ENCODE peak calls at places on chromosomes 6 and 20, in ten cellular contexts. One of them, this sample, is unnamed.

GRCh38 chr20:22333885-22334545 is 250.4 kb downstream of the FOXA2 start:
- DNase-seq in cardiac fibroblast: peak
- DNase-seq in RCC 7860: peak
- DNase-seq in T1000: no peak
- DNase-seq in stimulated activated CD4-positive, alpha-beta T cell treated with anti-CD3 and anti-CD28 coated beads, TNF-alpha, amount 100 ng/mL, for 24 hours: peak
- DNase-seq in lower leg skin: no peak
- DNase-seq in naive thymus-derived CD4-positive, alpha-beta T cell: peak
- DNase-seq in iPS DF 6.9: peak
- DNase-seq in immature natural killer cell: no peak
- DNase-seq in stimulated activated CD8-positive, alpha-beta memory T cell treated with anti-CD3 and anti-CD28 coated beads, Interleukin-2, amount 100 ng/mL, for 48 hours: peak
- DNase-seq in this sample: peak

GRCh38 chr20:63101781-63102719 is 95.3 kb upstream of the BHLHE23 start:
- DNase-seq in cardiac fibroblast: peak
- DNase-seq in RCC 7860: no peak
- DNase-seq in T1000: no peak
- DNase-seq in stimulated activated CD4-positive, alpha-beta T cell treated with anti-CD3 and anti-CD28 coated beads, TNF-alpha, amount 100 ng/mL, for 24 hours: peak
- DNase-seq in lower leg skin: peak
- DNase-seq in naive thymus-derived CD4-positive, alpha-beta T cell: peak
- DNase-seq in iPS DF 6.9: no peak
- DNase-seq in immature natural killer cell: peak
- DNase-seq in stimulated activated CD8-positive, alpha-beta memory T cell treated with anti-CD3 and anti-CD28 coated beads, Interleukin-2, amount 100 ng/mL, for 48 hours: peak
- DNase-seq in this sample: no peak

GRCh38 chr6:40395066-40395697 is 192.0 kb downstream of the LRFN2 start:
- DNase-seq in cardiac fibroblast: no peak
- DNase-seq in RCC 7860: no peak
- DNase-seq in T1000: no peak
- DNase-seq in stimulated activated CD4-positive, alpha-beta T cell treated with anti-CD3 and anti-CD28 coated beads, TNF-alpha, amount 100 ng/mL, for 24 hours: no peak
- DNase-seq in lower leg skin: peak
- DNase-seq in naive thymus-derived CD4-positive, alpha-beta T cell: no peak
- DNase-seq in iPS DF 6.9: no peak
- DNase-seq in immature natural killer cell: no peak
- DNase-seq in stimulated activated CD8-positive, alpha-beta memory T cell treated with anti-CD3 and anti-CD28 coated beads, Interleukin-2, amount 100 ng/mL, for 48 hours: no peak
- DNase-seq in this sample: no peak

GRCh38 chr6:82608365-82608764 is 244.7 kb downstream of the TPBG start:
- DNase-seq in cardiac fibroblast: no peak
- DNase-seq in RCC 7860: no peak
- DNase-seq in T1000: no peak
- DNase-seq in stimulated activated CD4-positive, alpha-beta T cell treated with anti-CD3 and anti-CD28 coated beads, TNF-alpha, amount 100 ng/mL, for 24 hours: no peak
- DNase-seq in lower leg skin: no peak
- DNase-seq in naive thymus-derived CD4-positive, alpha-beta T cell: no peak
- DNase-seq in iPS DF 6.9: no peak
- DNase-seq in immature natural killer cell: no peak
- DNase-seq in stimulated activated CD8-positive, alpha-beta memory T cell treated with anti-CD3 and anti-CD28 coated beads, Interleukin-2, amount 100 ng/mL, for 48 hours: no peak
- DNase-seq in this sample: no peak

GRCh38 chr20:25194333-25194972 is 1.1 kb upstream of the ENTPD6 start:
- DNase-seq in cardiac fibroblast: no peak
- DNase-seq in RCC 7860: no peak
- DNase-seq in T1000: no peak
- DNase-seq in stimulated activated CD4-positive, alpha-beta T cell treated with anti-CD3 and anti-CD28 coated beads, TNF-alpha, amount 100 ng/mL, for 24 hours: no peak
- DNase-seq in lower leg skin: peak
- DNase-seq in naive thymus-derived CD4-positive, alpha-beta T cell: no peak
- DNase-seq in iPS DF 6.9: no peak
- DNase-seq in immature natural killer cell: no peak
- DNase-seq in stimulated activated CD8-positive, alpha-beta memory T cell treated with anti-CD3 and anti-CD28 coated beads, Interleukin-2, amount 100 ng/mL, for 48 hours: no peak
- DNase-seq in this sample: no peak

GRCh38 chr20:38216201-38216600 is 44.3 kb downstream of the KIAA1755 start:
- DNase-seq in cardiac fibroblast: no peak
- DNase-seq in RCC 7860: no peak
- DNase-seq in T1000: no peak
- DNase-seq in stimulated activated CD4-positive, alpha-beta T cell treated with anti-CD3 and anti-CD28 coated beads, TNF-alpha, amount 100 ng/mL, for 24 hours: no peak
- DNase-seq in lower leg skin: no peak
- DNase-seq in naive thymus-derived CD4-positive, alpha-beta T cell: no peak
- DNase-seq in iPS DF 6.9: no peak
- DNase-seq in immature natural killer cell: no peak
- DNase-seq in stimulated activated CD8-positive, alpha-beta memory T cell treated with anti-CD3 and anti-CD28 coated beads, Interleukin-2, amount 100 ng/mL, for 48 hours: no peak
- DNase-seq in this sample: no peak

GRCh38 chr6:11200356-11200755 is 32.1 kb downstream of the NEDD9 start:
- DNase-seq in cardiac fibroblast: peak
- DNase-seq in RCC 7860: no peak
- DNase-seq in T1000: no peak
- DNase-seq in stimulated activated CD4-positive, alpha-beta T cell treated with anti-CD3 and anti-CD28 coated beads, TNF-alpha, amount 100 ng/mL, for 24 hours: no peak
- DNase-seq in lower leg skin: no peak
- DNase-seq in naive thymus-derived CD4-positive, alpha-beta T cell: no peak
- DNase-seq in iPS DF 6.9: no peak
- DNase-seq in immature natural killer cell: no peak
- DNase-seq in stimulated activated CD8-positive, alpha-beta memory T cell treated with anti-CD3 and anti-CD28 coated beads, Interleukin-2, amount 100 ng/mL, for 48 hours: no peak
- DNase-seq in this sample: no peak

GRCh38 chr6:44388876-44389275 is 1.4 kb downstream of the CDC5L start:
- DNase-seq in cardiac fibroblast: no peak
- DNase-seq in RCC 7860: no peak
- DNase-seq in T1000: no peak
- DNase-seq in stimulated activated CD4-positive, alpha-beta T cell treated with anti-CD3 and anti-CD28 coated beads, TNF-alpha, amount 100 ng/mL, for 24 hours: no peak
- DNase-seq in lower leg skin: no peak
- DNase-seq in naive thymus-derived CD4-positive, alpha-beta T cell: no peak
- DNase-seq in iPS DF 6.9: no peak
- DNase-seq in immature natural killer cell: no peak
- DNase-seq in stimulated activated CD8-positive, alpha-beta memory T cell treated with anti-CD3 and anti-CD28 coated beads, Interleukin-2, amount 100 ng/mL, for 48 hours: no peak
- DNase-seq in this sample: no peak

GRCh38 chr6:123529843-123530242 is 106.9 kb downstream of the TRDN start:
- DNase-seq in cardiac fibroblast: peak
- DNase-seq in RCC 7860: peak
- DNase-seq in T1000: no peak
- DNase-seq in stimulated activated CD4-positive, alpha-beta T cell treated with anti-CD3 and anti-CD28 coated beads, TNF-alpha, amount 100 ng/mL, for 24 hours: no peak
- DNase-seq in lower leg skin: no peak
- DNase-seq in naive thymus-derived CD4-positive, alpha-beta T cell: no peak
- DNase-seq in iPS DF 6.9: no peak
- DNase-seq in immature natural killer cell: no peak
- DNase-seq in stimulated activated CD8-positive, alpha-beta memory T cell treated with anti-CD3 and anti-CD28 coated beads, Interleukin-2, amount 100 ng/mL, for 48 hours: no peak
- DNase-seq in this sample: no peak

GRCh38 chr6:134247854-134248580 is 69.9 kb downstream of the SGK1 start:
- DNase-seq in cardiac fibroblast: no peak
- DNase-seq in RCC 7860: no peak
- DNase-seq in T1000: no peak
- DNase-seq in stimulated activated CD4-positive, alpha-beta T cell treated with anti-CD3 and anti-CD28 coated beads, TNF-alpha, amount 100 ng/mL, for 24 hours: no peak
- DNase-seq in lower leg skin: no peak
- DNase-seq in naive thymus-derived CD4-positive, alpha-beta T cell: no peak
- DNase-seq in iPS DF 6.9: no peak
- DNase-seq in immature natural killer cell: no peak
- DNase-seq in stimulated activated CD8-positive, alpha-beta memory T cell treated with anti-CD3 and anti-CD28 coated beads, Interleukin-2, amount 100 ng/mL, for 48 hours: no peak
- DNase-seq in this sample: no peak

GRCh38 chr6:89386917-89387491 is 25.1 kb downstream of the RRAGD start:
- DNase-seq in cardiac fibroblast: no peak
- DNase-seq in RCC 7860: no peak
- DNase-seq in T1000: no peak
- DNase-seq in stimulated activated CD4-positive, alpha-beta T cell treated with anti-CD3 and anti-CD28 coated beads, TNF-alpha, amount 100 ng/mL, for 24 hours: no peak
- DNase-seq in lower leg skin: no peak
- DNase-seq in naive thymus-derived CD4-positive, alpha-beta T cell: no peak
- DNase-seq in iPS DF 6.9: no peak
- DNase-seq in immature natural killer cell: no peak
- DNase-seq in stimulated activated CD8-positive, alpha-beta memory T cell treated with anti-CD3 and anti-CD28 coated beads, Interleukin-2, amount 100 ng/mL, for 48 hours: no peak
- DNase-seq in this sample: no peak

GRCh38 chr6:21277601-21278043 is 315.9 kb upstream of the SOX4 start:
- DNase-seq in cardiac fibroblast: no peak
- DNase-seq in RCC 7860: no peak
- DNase-seq in T1000: no peak
- DNase-seq in stimulated activated CD4-positive, alpha-beta T cell treated with anti-CD3 and anti-CD28 coated beads, TNF-alpha, amount 100 ng/mL, for 24 hours: no peak
- DNase-seq in lower leg skin: no peak
- DNase-seq in naive thymus-derived CD4-positive, alpha-beta T cell: no peak
- DNase-seq in iPS DF 6.9: no peak
- DNase-seq in immature natural killer cell: no peak
- DNase-seq in stimulated activated CD8-positive, alpha-beta memory T cell treated with anti-CD3 and anti-CD28 coated beads, Interleukin-2, amount 100 ng/mL, for 48 hours: no peak
- DNase-seq in this sample: no peak

GRCh38 chr20:58888521-58889333 is 36.2 kb downstream of the GNAS start:
- DNase-seq in cardiac fibroblast: peak
- DNase-seq in RCC 7860: no peak
- DNase-seq in T1000: no peak
- DNase-seq in stimulated activated CD4-positive, alpha-beta T cell treated with anti-CD3 and anti-CD28 coated beads, TNF-alpha, amount 100 ng/mL, for 24 hours: peak
- DNase-seq in lower leg skin: peak
- DNase-seq in naive thymus-derived CD4-positive, alpha-beta T cell: peak
- DNase-seq in iPS DF 6.9: no peak
- DNase-seq in immature natural killer cell: peak
- DNase-seq in stimulated activated CD8-positive, alpha-beta memory T cell treated with anti-CD3 and anti-CD28 coated beads, Interleukin-2, amount 100 ng/mL, for 48 hours: peak
- DNase-seq in this sample: peak

GRCh38 chr6:116557863-116558262 is 4.3 kb downstream of the CALHM4 start:
- DNase-seq in cardiac fibroblast: peak
- DNase-seq in RCC 7860: peak
- DNase-seq in T1000: peak
- DNase-seq in stimulated activated CD4-positive, alpha-beta T cell treated with anti-CD3 and anti-CD28 coated beads, TNF-alpha, amount 100 ng/mL, for 24 hours: no peak
- DNase-seq in lower leg skin: no peak
- DNase-seq in naive thymus-derived CD4-positive, alpha-beta T cell: no peak
- DNase-seq in iPS DF 6.9: no peak
- DNase-seq in immature natural killer cell: no peak
- DNase-seq in stimulated activated CD8-positive, alpha-beta memory T cell treated with anti-CD3 and anti-CD28 coated beads, Interleukin-2, amount 100 ng/mL, for 48 hours: no peak
- DNase-seq in this sample: peak

GRCh38 chr6:14818422-14818884 is 427.4 kb upstream of the JARID2 start:
- DNase-seq in cardiac fibroblast: no peak
- DNase-seq in RCC 7860: no peak
- DNase-seq in T1000: no peak
- DNase-seq in stimulated activated CD4-positive, alpha-beta T cell treated with anti-CD3 and anti-CD28 coated beads, TNF-alpha, amount 100 ng/mL, for 24 hours: no peak
- DNase-seq in lower leg skin: peak
- DNase-seq in naive thymus-derived CD4-positive, alpha-beta T cell: no peak
- DNase-seq in iPS DF 6.9: no peak
- DNase-seq in immature natural killer cell: no peak
- DNase-seq in stimulated activated CD8-positive, alpha-beta memory T cell treated with anti-CD3 and anti-CD28 coated beads, Interleukin-2, amount 100 ng/mL, for 48 hours: no peak
- DNase-seq in this sample: no peak

GRCh38 chr6:97186416-97186999 is 96.5 kb downstream of the MMS22L start:
- DNase-seq in cardiac fibroblast: peak
- DNase-seq in RCC 7860: peak
- DNase-seq in T1000: no peak
- DNase-seq in stimulated activated CD4-positive, alpha-beta T cell treated with anti-CD3 and anti-CD28 coated beads, TNF-alpha, amount 100 ng/mL, for 24 hours: peak
- DNase-seq in lower leg skin: no peak
- DNase-seq in naive thymus-derived CD4-positive, alpha-beta T cell: peak
- DNase-seq in iPS DF 6.9: peak
- DNase-seq in immature natural killer cell: peak
- DNase-seq in stimulated activated CD8-positive, alpha-beta memory T cell treated with anti-CD3 and anti-CD28 coated beads, Interleukin-2, amount 100 ng/mL, for 48 hours: peak
- DNase-seq in this sample: peak

GRCh38 chr6:163635315-163635714 is 220.8 kb downstream of the QKI start:
- DNase-seq in cardiac fibroblast: no peak
- DNase-seq in RCC 7860: no peak
- DNase-seq in T1000: no peak
- DNase-seq in stimulated activated CD4-positive, alpha-beta T cell treated with anti-CD3 and anti-CD28 coated beads, TNF-alpha, amount 100 ng/mL, for 24 hours: no peak
- DNase-seq in lower leg skin: no peak
- DNase-seq in naive thymus-derived CD4-positive, alpha-beta T cell: no peak
- DNase-seq in iPS DF 6.9: no peak
- DNase-seq in immature natural killer cell: no peak
- DNase-seq in stimulated activated CD8-positive, alpha-beta memory T cell treated with anti-CD3 and anti-CD28 coated beads, Interleukin-2, amount 100 ng/mL, for 48 hours: no peak
- DNase-seq in this sample: no peak

GRCh38 chr20:58553841-58554240 is 38.6 kb upstream of the APCDD1L start:
- DNase-seq in cardiac fibroblast: no peak
- DNase-seq in RCC 7860: no peak
- DNase-seq in T1000: no peak
- DNase-seq in stimulated activated CD4-positive, alpha-beta T cell treated with anti-CD3 and anti-CD28 coated beads, TNF-alpha, amount 100 ng/mL, for 24 hours: no peak
- DNase-seq in lower leg skin: peak
- DNase-seq in naive thymus-derived CD4-positive, alpha-beta T cell: no peak
- DNase-seq in iPS DF 6.9: no peak
- DNase-seq in immature natural killer cell: no peak
- DNase-seq in stimulated activated CD8-positive, alpha-beta memory T cell treated with anti-CD3 and anti-CD28 coated beads, Interleukin-2, amount 100 ng/mL, for 48 hours: no peak
- DNase-seq in this sample: no peak

GRCh38 chr20:49916146-49917002 is 1.0 kb upstream of the SPATA2 start:
- DNase-seq in cardiac fibroblast: peak
- DNase-seq in RCC 7860: peak
- DNase-seq in T1000: no peak
- DNase-seq in stimulated activated CD4-positive, alpha-beta T cell treated with anti-CD3 and anti-CD28 coated beads, TNF-alpha, amount 100 ng/mL, for 24 hours: no peak
- DNase-seq in lower leg skin: no peak
- DNase-seq in naive thymus-derived CD4-positive, alpha-beta T cell: no peak
- DNase-seq in iPS DF 6.9: no peak
- DNase-seq in immature natural killer cell: no peak
- DNase-seq in stimulated activated CD8-positive, alpha-beta memory T cell treated with anti-CD3 and anti-CD28 coated beads, Interleukin-2, amount 100 ng/mL, for 48 hours: no peak
- DNase-seq in this sample: peak

GRCh38 chr6:18307006-18307405 is 42.7 kb upstream of the DEK start:
- DNase-seq in cardiac fibroblast: peak
- DNase-seq in RCC 7860: peak
- DNase-seq in T1000: no peak
- DNase-seq in stimulated activated CD4-positive, alpha-beta T cell treated with anti-CD3 and anti-CD28 coated beads, TNF-alpha, amount 100 ng/mL, for 24 hours: no peak
- DNase-seq in lower leg skin: no peak
- DNase-seq in naive thymus-derived CD4-positive, alpha-beta T cell: no peak
- DNase-seq in iPS DF 6.9: no peak
- DNase-seq in immature natural killer cell: no peak
- DNase-seq in stimulated activated CD8-positive, alpha-beta memory T cell treated with anti-CD3 and anti-CD28 coated beads, Interleukin-2, amount 100 ng/mL, for 48 hours: no peak
- DNase-seq in this sample: peak

GRCh38 chr6:159151266-159151855 is 17.8 kb upstream of the FNDC1 start:
- DNase-seq in cardiac fibroblast: peak
- DNase-seq in RCC 7860: no peak
- DNase-seq in T1000: no peak
- DNase-seq in stimulated activated CD4-positive, alpha-beta T cell treated with anti-CD3 and anti-CD28 coated beads, TNF-alpha, amount 100 ng/mL, for 24 hours: peak
- DNase-seq in lower leg skin: no peak
- DNase-seq in naive thymus-derived CD4-positive, alpha-beta T cell: no peak
- DNase-seq in iPS DF 6.9: no peak
- DNase-seq in immature natural killer cell: peak
- DNase-seq in stimulated activated CD8-positive, alpha-beta memory T cell treated with anti-CD3 and anti-CD28 coated beads, Interleukin-2, amount 100 ng/mL, for 48 hours: peak
- DNase-seq in this sample: peak

GRCh38 chr6:17865243-17865642 is 122.2 kb downstream of the KIF13A start:
- DNase-seq in cardiac fibroblast: no peak
- DNase-seq in RCC 7860: peak
- DNase-seq in T1000: no peak
- DNase-seq in stimulated activated CD4-positive, alpha-beta T cell treated with anti-CD3 and anti-CD28 coated beads, TNF-alpha, amount 100 ng/mL, for 24 hours: no peak
- DNase-seq in lower leg skin: peak
- DNase-seq in naive thymus-derived CD4-positive, alpha-beta T cell: no peak
- DNase-seq in iPS DF 6.9: no peak
- DNase-seq in immature natural killer cell: no peak
- DNase-seq in stimulated activated CD8-positive, alpha-beta memory T cell treated with anti-CD3 and anti-CD28 coated beads, Interleukin-2, amount 100 ng/mL, for 48 hours: no peak
- DNase-seq in this sample: peak

GRCh38 chr20:62156592-62157386 is 13.2 kb downstream of the SS18L1 start:
- DNase-seq in cardiac fibroblast: peak
- DNase-seq in RCC 7860: no peak
- DNase-seq in T1000: no peak
- DNase-seq in stimulated activated CD4-positive, alpha-beta T cell treated with anti-CD3 and anti-CD28 coated beads, TNF-alpha, amount 100 ng/mL, for 24 hours: peak
- DNase-seq in lower leg skin: peak
- DNase-seq in naive thymus-derived CD4-positive, alpha-beta T cell: peak
- DNase-seq in iPS DF 6.9: no peak
- DNase-seq in immature natural killer cell: peak
- DNase-seq in stimulated activated CD8-positive, alpha-beta memory T cell treated with anti-CD3 and anti-CD28 coated beads, Interleukin-2, amount 100 ng/mL, for 48 hours: peak
- DNase-seq in this sample: no peak

GRCh38 chr6:42735976-42736375 is 9.9 kb downstream of the TBCC start:
- DNase-seq in cardiac fibroblast: no peak
- DNase-seq in RCC 7860: peak
- DNase-seq in T1000: no peak
- DNase-seq in stimulated activated CD4-positive, alpha-beta T cell treated with anti-CD3 and anti-CD28 coated beads, TNF-alpha, amount 100 ng/mL, for 24 hours: no peak
- DNase-seq in lower leg skin: no peak
- DNase-seq in naive thymus-derived CD4-positive, alpha-beta T cell: no peak
- DNase-seq in iPS DF 6.9: no peak
- DNase-seq in immature natural killer cell: no peak
- DNase-seq in stimulated activated CD8-positive, alpha-beta memory T cell treated with anti-CD3 and anti-CD28 coated beads, Interleukin-2, amount 100 ng/mL, for 48 hours: no peak
- DNase-seq in this sample: peak

GRCh38 chr6:83221886-83222479 is 28.8 kb downstream of the RWDD2A start:
- DNase-seq in cardiac fibroblast: peak
- DNase-seq in RCC 7860: no peak
- DNase-seq in T1000: no peak
- DNase-seq in stimulated activated CD4-positive, alpha-beta T cell treated with anti-CD3 and anti-CD28 coated beads, TNF-alpha, amount 100 ng/mL, for 24 hours: no peak
- DNase-seq in lower leg skin: no peak
- DNase-seq in naive thymus-derived CD4-positive, alpha-beta T cell: no peak
- DNase-seq in iPS DF 6.9: no peak
- DNase-seq in immature natural killer cell: peak
- DNase-seq in stimulated activated CD8-positive, alpha-beta memory T cell treated with anti-CD3 and anti-CD28 coated beads, Interleukin-2, amount 100 ng/mL, for 48 hours: no peak
- DNase-seq in this sample: peak

GRCh38 chr20:56516631-56517030 is 7.9 kb upstream of the FAM209A start:
- DNase-seq in cardiac fibroblast: no peak
- DNase-seq in RCC 7860: no peak
- DNase-seq in T1000: no peak
- DNase-seq in stimulated activated CD4-positive, alpha-beta T cell treated with anti-CD3 and anti-CD28 coated beads, TNF-alpha, amount 100 ng/mL, for 24 hours: no peak
- DNase-seq in lower leg skin: peak
- DNase-seq in naive thymus-derived CD4-positive, alpha-beta T cell: no peak
- DNase-seq in iPS DF 6.9: no peak
- DNase-seq in immature natural killer cell: no peak
- DNase-seq in stimulated activated CD8-positive, alpha-beta memory T cell treated with anti-CD3 and anti-CD28 coated beads, Interleukin-2, amount 100 ng/mL, for 48 hours: no peak
- DNase-seq in this sample: no peak

GRCh38 chr6:156780117-156780641 is 3.0 kb downstream of the ARID1B start:
- DNase-seq in cardiac fibroblast: peak
- DNase-seq in RCC 7860: peak
- DNase-seq in T1000: peak
- DNase-seq in stimulated activated CD4-positive, alpha-beta T cell treated with anti-CD3 and anti-CD28 coated beads, TNF-alpha, amount 100 ng/mL, for 24 hours: peak
- DNase-seq in lower leg skin: no peak
- DNase-seq in naive thymus-derived CD4-positive, alpha-beta T cell: peak
- DNase-seq in iPS DF 6.9: no peak
- DNase-seq in immature natural killer cell: peak
- DNase-seq in stimulated activated CD8-positive, alpha-beta memory T cell treated with anti-CD3 and anti-CD28 coated beads, Interleukin-2, amount 100 ng/mL, for 48 hours: no peak
- DNase-seq in this sample: peak

GRCh38 chr6:161374971-161375873 is 101.4 kb upstream of the AGPAT4 start:
- DNase-seq in cardiac fibroblast: peak
- DNase-seq in RCC 7860: no peak
- DNase-seq in T1000: no peak
- DNase-seq in stimulated activated CD4-positive, alpha-beta T cell treated with anti-CD3 and anti-CD28 coated beads, TNF-alpha, amount 100 ng/mL, for 24 hours: no peak
- DNase-seq in lower leg skin: peak
- DNase-seq in naive thymus-derived CD4-positive, alpha-beta T cell: no peak
- DNase-seq in iPS DF 6.9: no peak
- DNase-seq in immature natural killer cell: no peak
- DNase-seq in stimulated activated CD8-positive, alpha-beta memory T cell treated with anti-CD3 and anti-CD28 coated beads, Interleukin-2, amount 100 ng/mL, for 48 hours: no peak
- DNase-seq in this sample: no peak